ENCODE peak calls at places on chromosomes 6 and 20, in nine cellular contexts. One of them, this sample, is unnamed.

GRCh38 chr6:10535198-10535597 is 14.0 kb downstream of the GCNT2 start:
- DNase-seq in mammary epithelial cell: no peak
- DNase-seq in effector CD8-positive, alpha-beta T cell: no peak
- DNase-seq in astrocyte of the cerebellum: no peak
- DNase-seq in NK-92 treated with Interleukin-12 subunit alpha and Interleukin-12 subunit beta, amount 100 ng/mL, for 24 hours: no peak
- DNase-seq in skeletal muscle cell: no peak
- DNase-seq in AG10803: no peak
- DNase-seq in HTR-8/SVneo: no peak
- DNase-seq in HepG2: no peak
- DNase-seq in this sample: no peak

GRCh38 chr20:43975096-43975768 is 60.6 kb downstream of the TOX2 start:
- DNase-seq in mammary epithelial cell: peak
- DNase-seq in effector CD8-positive, alpha-beta T cell: no peak
- DNase-seq in astrocyte of the cerebellum: peak
- DNase-seq in NK-92 treated with Interleukin-12 subunit alpha and Interleukin-12 subunit beta, amount 100 ng/mL, for 24 hours: peak
- DNase-seq in skeletal muscle cell: peak
- DNase-seq in AG10803: peak
- DNase-seq in HTR-8/SVneo: peak
- DNase-seq in HepG2: no peak
- DNase-seq in this sample: peak

GRCh38 chr6:164108869-164109769 is 694.6 kb downstream of the QKI start:
- DNase-seq in mammary epithelial cell: no peak
- DNase-seq in effector CD8-positive, alpha-beta T cell: no peak
- DNase-seq in astrocyte of the cerebellum: no peak
- DNase-seq in NK-92 treated with Interleukin-12 subunit alpha and Interleukin-12 subunit beta, amount 100 ng/mL, for 24 hours: no peak
- DNase-seq in skeletal muscle cell: peak
- DNase-seq in AG10803: peak
- DNase-seq in HTR-8/SVneo: peak
- DNase-seq in HepG2: no peak
- DNase-seq in this sample: peak

GRCh38 chr6:56335733-56336132 is 88.4 kb upstream of the COL21A1 start:
- DNase-seq in mammary epithelial cell: peak
- DNase-seq in effector CD8-positive, alpha-beta T cell: no peak
- DNase-seq in astrocyte of the cerebellum: peak
- DNase-seq in NK-92 treated with Interleukin-12 subunit alpha and Interleukin-12 subunit beta, amount 100 ng/mL, for 24 hours: no peak
- DNase-seq in skeletal muscle cell: peak
- DNase-seq in AG10803: peak
- DNase-seq in HTR-8/SVneo: peak
- DNase-seq in HepG2: no peak
- DNase-seq in this sample: peak

GRCh38 chr20:62755817-62756724 is 40.2 kb upstream of the MRGBP start:
- DNase-seq in mammary epithelial cell: no peak
- DNase-seq in effector CD8-positive, alpha-beta T cell: no peak
- DNase-seq in astrocyte of the cerebellum: no peak
- DNase-seq in NK-92 treated with Interleukin-12 subunit alpha and Interleukin-12 subunit beta, amount 100 ng/mL, for 24 hours: no peak
- DNase-seq in skeletal muscle cell: no peak
- DNase-seq in AG10803: no peak
- DNase-seq in HTR-8/SVneo: no peak
- DNase-seq in HepG2: no peak
- DNase-seq in this sample: no peak

GRCh38 chr6:135423649-135424128 is 73.9 kb downstream of the AHI1 start:
- DNase-seq in mammary epithelial cell: peak
- DNase-seq in effector CD8-positive, alpha-beta T cell: no peak
- DNase-seq in astrocyte of the cerebellum: peak
- DNase-seq in NK-92 treated with Interleukin-12 subunit alpha and Interleukin-12 subunit beta, amount 100 ng/mL, for 24 hours: no peak
- DNase-seq in skeletal muscle cell: no peak
- DNase-seq in AG10803: peak
- DNase-seq in HTR-8/SVneo: peak
- DNase-seq in HepG2: peak
- DNase-seq in this sample: peak

GRCh38 chr6:37324131-37325033 is 29.4 kb upstream of the RNF8 start:
- DNase-seq in mammary epithelial cell: peak
- DNase-seq in effector CD8-positive, alpha-beta T cell: no peak
- DNase-seq in astrocyte of the cerebellum: no peak
- DNase-seq in NK-92 treated with Interleukin-12 subunit alpha and Interleukin-12 subunit beta, amount 100 ng/mL, for 24 hours: no peak
- DNase-seq in skeletal muscle cell: no peak
- DNase-seq in AG10803: peak
- DNase-seq in HTR-8/SVneo: peak
- DNase-seq in HepG2: no peak
- DNase-seq in this sample: peak

GRCh38 chr6:153150767-153151440 is 19.8 kb upstream of the RGS17 start:
- DNase-seq in mammary epithelial cell: no peak
- DNase-seq in effector CD8-positive, alpha-beta T cell: no peak
- DNase-seq in astrocyte of the cerebellum: no peak
- DNase-seq in NK-92 treated with Interleukin-12 subunit alpha and Interleukin-12 subunit beta, amount 100 ng/mL, for 24 hours: no peak
- DNase-seq in skeletal muscle cell: no peak
- DNase-seq in AG10803: no peak
- DNase-seq in HTR-8/SVneo: no peak
- DNase-seq in HepG2: peak
- DNase-seq in this sample: no peak

GRCh38 chr20:8161262-8162071 is 29.4 kb downstream of the PLCB1 start:
- DNase-seq in mammary epithelial cell: no peak
- DNase-seq in effector CD8-positive, alpha-beta T cell: no peak
- DNase-seq in astrocyte of the cerebellum: no peak
- DNase-seq in NK-92 treated with Interleukin-12 subunit alpha and Interleukin-12 subunit beta, amount 100 ng/mL, for 24 hours: no peak
- DNase-seq in skeletal muscle cell: no peak
- DNase-seq in AG10803: no peak
- DNase-seq in HTR-8/SVneo: no peak
- DNase-seq in HepG2: no peak
- DNase-seq in this sample: peak

GRCh38 chr6:69279805-69280204 is 517.0 kb downstream of the LMBRD1 start:
- DNase-seq in mammary epithelial cell: no peak
- DNase-seq in effector CD8-positive, alpha-beta T cell: no peak
- DNase-seq in astrocyte of the cerebellum: peak
- DNase-seq in NK-92 treated with Interleukin-12 subunit alpha and Interleukin-12 subunit beta, amount 100 ng/mL, for 24 hours: no peak
- DNase-seq in skeletal muscle cell: peak
- DNase-seq in AG10803: no peak
- DNase-seq in HTR-8/SVneo: no peak
- DNase-seq in HepG2: no peak
- DNase-seq in this sample: no peak

GRCh38 chr6:142871910-142872331 is 73.1 kb downstream of the HIVEP2 start:
- DNase-seq in mammary epithelial cell: peak
- DNase-seq in effector CD8-positive, alpha-beta T cell: peak
- DNase-seq in astrocyte of the cerebellum: peak
- DNase-seq in NK-92 treated with Interleukin-12 subunit alpha and Interleukin-12 subunit beta, amount 100 ng/mL, for 24 hours: peak
- DNase-seq in skeletal muscle cell: peak
- DNase-seq in AG10803: peak
- DNase-seq in HTR-8/SVneo: no peak
- DNase-seq in HepG2: peak
- DNase-seq in this sample: peak

GRCh38 chr20:38888059-38888831 is 38.0 kb upstream of the FAM83D start:
- DNase-seq in mammary epithelial cell: peak
- DNase-seq in effector CD8-positive, alpha-beta T cell: no peak
- DNase-seq in astrocyte of the cerebellum: no peak
- DNase-seq in NK-92 treated with Interleukin-12 subunit alpha and Interleukin-12 subunit beta, amount 100 ng/mL, for 24 hours: no peak
- DNase-seq in skeletal muscle cell: no peak
- DNase-seq in AG10803: no peak
- DNase-seq in HTR-8/SVneo: no peak
- DNase-seq in HepG2: peak
- DNase-seq in this sample: no peak

GRCh38 chr6:165663736-165664552 is 903 bp upstream of the PDE10A start:
- DNase-seq in mammary epithelial cell: peak
- DNase-seq in effector CD8-positive, alpha-beta T cell: no peak
- DNase-seq in astrocyte of the cerebellum: no peak
- DNase-seq in NK-92 treated with Interleukin-12 subunit alpha and Interleukin-12 subunit beta, amount 100 ng/mL, for 24 hours: no peak
- DNase-seq in skeletal muscle cell: no peak
- DNase-seq in AG10803: peak
- DNase-seq in HTR-8/SVneo: no peak
- DNase-seq in HepG2: no peak
- DNase-seq in this sample: no peak

GRCh38 chr6:139338845-139339244 is 35.6 kb downstream of the CITED2 start:
- DNase-seq in mammary epithelial cell: no peak
- DNase-seq in effector CD8-positive, alpha-beta T cell: no peak
- DNase-seq in astrocyte of the cerebellum: no peak
- DNase-seq in NK-92 treated with Interleukin-12 subunit alpha and Interleukin-12 subunit beta, amount 100 ng/mL, for 24 hours: no peak
- DNase-seq in skeletal muscle cell: peak
- DNase-seq in AG10803: peak
- DNase-seq in HTR-8/SVneo: no peak
- DNase-seq in HepG2: no peak
- DNase-seq in this sample: no peak

GRCh38 chr6:52361347-52361944 is 505 bp upstream of the PAQR8 start:
- DNase-seq in mammary epithelial cell: no peak
- DNase-seq in effector CD8-positive, alpha-beta T cell: no peak
- DNase-seq in astrocyte of the cerebellum: no peak
- DNase-seq in NK-92 treated with Interleukin-12 subunit alpha and Interleukin-12 subunit beta, amount 100 ng/mL, for 24 hours: no peak
- DNase-seq in skeletal muscle cell: no peak
- DNase-seq in AG10803: peak
- DNase-seq in HTR-8/SVneo: peak
- DNase-seq in HepG2: no peak
- DNase-seq in this sample: no peak

GRCh38 chr6:146090474-146090873 is 61.6 kb downstream of the GRM1 start:
- DNase-seq in mammary epithelial cell: peak
- DNase-seq in effector CD8-positive, alpha-beta T cell: no peak
- DNase-seq in astrocyte of the cerebellum: peak
- DNase-seq in NK-92 treated with Interleukin-12 subunit alpha and Interleukin-12 subunit beta, amount 100 ng/mL, for 24 hours: no peak
- DNase-seq in skeletal muscle cell: no peak
- DNase-seq in AG10803: no peak
- DNase-seq in HTR-8/SVneo: no peak
- DNase-seq in HepG2: no peak
- DNase-seq in this sample: peak

GRCh38 chr6:126422912-126423311 is 83.0 kb downstream of the CENPW start:
- DNase-seq in mammary epithelial cell: no peak
- DNase-seq in effector CD8-positive, alpha-beta T cell: no peak
- DNase-seq in astrocyte of the cerebellum: no peak
- DNase-seq in NK-92 treated with Interleukin-12 subunit alpha and Interleukin-12 subunit beta, amount 100 ng/mL, for 24 hours: no peak
- DNase-seq in skeletal muscle cell: no peak
- DNase-seq in AG10803: no peak
- DNase-seq in HTR-8/SVneo: no peak
- DNase-seq in HepG2: no peak
- DNase-seq in this sample: peak

GRCh38 chr6:53411451-53411850 is 62.7 kb upstream of the ELOVL5 start:
- DNase-seq in mammary epithelial cell: peak
- DNase-seq in effector CD8-positive, alpha-beta T cell: no peak
- DNase-seq in astrocyte of the cerebellum: no peak
- DNase-seq in NK-92 treated with Interleukin-12 subunit alpha and Interleukin-12 subunit beta, amount 100 ng/mL, for 24 hours: no peak
- DNase-seq in skeletal muscle cell: no peak
- DNase-seq in AG10803: peak
- DNase-seq in HTR-8/SVneo: no peak
- DNase-seq in HepG2: no peak
- DNase-seq in this sample: peak

GRCh38 chr6:162882817-162883481 is 155.2 kb downstream of the PACRG start:
- DNase-seq in mammary epithelial cell: no peak
- DNase-seq in effector CD8-positive, alpha-beta T cell: no peak
- DNase-seq in astrocyte of the cerebellum: no peak
- DNase-seq in NK-92 treated with Interleukin-12 subunit alpha and Interleukin-12 subunit beta, amount 100 ng/mL, for 24 hours: no peak
- DNase-seq in skeletal muscle cell: no peak
- DNase-seq in AG10803: peak
- DNase-seq in HTR-8/SVneo: no peak
- DNase-seq in HepG2: peak
- DNase-seq in this sample: no peak

GRCh38 chr20:33893314-33893713 is 82.2 kb downstream of the CHMP4B start:
- DNase-seq in mammary epithelial cell: peak
- DNase-seq in effector CD8-positive, alpha-beta T cell: no peak
- DNase-seq in astrocyte of the cerebellum: no peak
- DNase-seq in NK-92 treated with Interleukin-12 subunit alpha and Interleukin-12 subunit beta, amount 100 ng/mL, for 24 hours: no peak
- DNase-seq in skeletal muscle cell: no peak
- DNase-seq in AG10803: peak
- DNase-seq in HTR-8/SVneo: no peak
- DNase-seq in HepG2: no peak
- DNase-seq in this sample: peak

GRCh38 chr20:47456952-47457724 is 44.5 kb upstream of the NCOA3 start:
- DNase-seq in mammary epithelial cell: peak
- DNase-seq in effector CD8-positive, alpha-beta T cell: no peak
- DNase-seq in astrocyte of the cerebellum: peak
- DNase-seq in NK-92 treated with Interleukin-12 subunit alpha and Interleukin-12 subunit beta, amount 100 ng/mL, for 24 hours: no peak
- DNase-seq in skeletal muscle cell: peak
- DNase-seq in AG10803: peak
- DNase-seq in HTR-8/SVneo: no peak
- DNase-seq in HepG2: no peak
- DNase-seq in this sample: peak

GRCh38 chr20:23227274-23227673 is 123.3 kb upstream of the NXT1 start:
- DNase-seq in mammary epithelial cell: no peak
- DNase-seq in effector CD8-positive, alpha-beta T cell: no peak
- DNase-seq in astrocyte of the cerebellum: no peak
- DNase-seq in NK-92 treated with Interleukin-12 subunit alpha and Interleukin-12 subunit beta, amount 100 ng/mL, for 24 hours: no peak
- DNase-seq in skeletal muscle cell: no peak
- DNase-seq in AG10803: no peak
- DNase-seq in HTR-8/SVneo: no peak
- DNase-seq in HepG2: no peak
- DNase-seq in this sample: no peak

GRCh38 chr20:7912551-7912950 is 27.7 kb downstream of the HAO1 start:
- DNase-seq in mammary epithelial cell: peak
- DNase-seq in effector CD8-positive, alpha-beta T cell: no peak
- DNase-seq in astrocyte of the cerebellum: no peak
- DNase-seq in NK-92 treated with Interleukin-12 subunit alpha and Interleukin-12 subunit beta, amount 100 ng/mL, for 24 hours: no peak
- DNase-seq in skeletal muscle cell: no peak
- DNase-seq in AG10803: no peak
- DNase-seq in HTR-8/SVneo: no peak
- DNase-seq in HepG2: no peak
- DNase-seq in this sample: peak

GRCh38 chr6:150998992-150999975 is 133.8 kb downstream of the MTHFD1L start:
- DNase-seq in mammary epithelial cell: no peak
- DNase-seq in effector CD8-positive, alpha-beta T cell: no peak
- DNase-seq in astrocyte of the cerebellum: no peak
- DNase-seq in NK-92 treated with Interleukin-12 subunit alpha and Interleukin-12 subunit beta, amount 100 ng/mL, for 24 hours: no peak
- DNase-seq in skeletal muscle cell: peak
- DNase-seq in AG10803: peak
- DNase-seq in HTR-8/SVneo: no peak
- DNase-seq in HepG2: no peak
- DNase-seq in this sample: no peak

GRCh38 chr6:29477923-29478450 is 9.8 kb downstream of the MAS1L start:
- DNase-seq in mammary epithelial cell: no peak
- DNase-seq in effector CD8-positive, alpha-beta T cell: no peak
- DNase-seq in astrocyte of the cerebellum: no peak
- DNase-seq in NK-92 treated with Interleukin-12 subunit alpha and Interleukin-12 subunit beta, amount 100 ng/mL, for 24 hours: no peak
- DNase-seq in skeletal muscle cell: no peak
- DNase-seq in AG10803: no peak
- DNase-seq in HTR-8/SVneo: no peak
- DNase-seq in HepG2: no peak
- DNase-seq in this sample: no peak

GRCh38 chr20:54078296-54078695 is 7.9 kb upstream of the BCAS1 start:
- DNase-seq in mammary epithelial cell: no peak
- DNase-seq in effector CD8-positive, alpha-beta T cell: no peak
- DNase-seq in astrocyte of the cerebellum: no peak
- DNase-seq in NK-92 treated with Interleukin-12 subunit alpha and Interleukin-12 subunit beta, amount 100 ng/mL, for 24 hours: peak
- DNase-seq in skeletal muscle cell: no peak
- DNase-seq in AG10803: no peak
- DNase-seq in HTR-8/SVneo: no peak
- DNase-seq in HepG2: peak
- DNase-seq in this sample: no peak

GRCh38 chr6:168713839-168714238 is 272.9 kb downstream of the SMOC2 start:
- DNase-seq in mammary epithelial cell: no peak
- DNase-seq in effector CD8-positive, alpha-beta T cell: no peak
- DNase-seq in astrocyte of the cerebellum: no peak
- DNase-seq in NK-92 treated with Interleukin-12 subunit alpha and Interleukin-12 subunit beta, amount 100 ng/mL, for 24 hours: no peak
- DNase-seq in skeletal muscle cell: no peak
- DNase-seq in AG10803: no peak
- DNase-seq in HTR-8/SVneo: no peak
- DNase-seq in HepG2: peak
- DNase-seq in this sample: peak

This sample was measured in PC-3.